ENCODE peak calls at places on chromosome 17, in five cellular contexts. E is stimulated activated CD8-positive, alpha-beta memory T cell treated with anti-CD3 and anti-CD28 coated beads, Interleukin-7, amount 100 ng/mL, for 24 hours; R is T-helper 17 cell; L is NCI-H774; I is GM12878. U is an unnamed sample.

GRCh38 chr17:65666869-65667268 is 105.4 kb upstream of the AXIN2 start:
- DNase-seq in E (no peak), R (no peak), L (no peak), I (no peak), U (no peak)

GRCh38 chr17:59914274-59914854 is 21.4 kb downstream of the RPS6KB1 start:
- DNase-seq in E (no peak), R (no peak), L (peak), I (no peak), U (no peak)

GRCh38 chr17:41773190-41773588 is 13.3 kb downstream of the JUP start:
- DNase-seq in E (no peak), R (no peak), L (no peak), I (no peak), U (no peak)

GRCh38 chr17:79341816-79342215 is 267.2 kb downstream of the ENGASE start:
- DNase-seq in E (no peak), R (no peak), L (no peak), I (no peak), U (no peak)

GRCh38 chr17:4327638-4328037 is 38.8 kb downstream of the UBE2G1 start:
- DNase-seq in E (no peak), R (no peak), L (no peak), I (no peak), U (no peak)

GRCh38 chr17:78915872-78916632 is 9.1 kb downstream of the TIMP2 start:
- DNase-seq in E (no peak), R (no peak), L (no peak), I (no peak), U (peak)

GRCh38 chr17:49297141-49297540 is 64.9 kb downstream of the ZNF652 start:
- DNase-seq in E (no peak), R (no peak), L (no peak), I (no peak), U (no peak)

GRCh38 chr17:67657596-67657995 is 60.1 kb upstream of the NOL11 start:
- DNase-seq in E (no peak), R (no peak), L (no peak), I (no peak), U (no peak)

GRCh38 chr17:50169121-50169764 is 3.4 kb downstream of the SGCA start:
- DNase-seq in E (no peak), R (peak), L (peak), I (peak), U (no peak)

GRCh38 chr17:49746791-49747490 is 17.0 kb downstream of the FAM117A start:
- DNase-seq in E (no peak), R (no peak), L (no peak), I (peak), U (no peak)

GRCh38 chr17:80216473-80217456 is 3.4 kb downstream of the SGSH start:
- DNase-seq in E (no peak), R (no peak), L (no peak), I (no peak), U (no peak)

GRCh38 chr17:14198013-14198412 is 38.6 kb downstream of the CDRT15 start:
- DNase-seq in E (no peak), R (no peak), L (peak), I (no peak), U (no peak)

GRCh38 chr17:71071837-71072236 is 902.5 kb downstream of the KCNJ2 start:
- DNase-seq in E (no peak), R (no peak), L (no peak), I (no peak), U (no peak)

GRCh38 chr17:82791532-82791931 is 39.7 kb downstream of the TBCD start:
- DNase-seq in E (no peak), R (no peak), L (no peak), I (no peak), U (no peak)

GRCh38 chr17:81340606-81341346 is 45.7 kb upstream of the SLC38A10 start:
- DNase-seq in E (no peak), R (no peak), L (no peak), I (no peak), U (no peak)

GRCh38 chr17:68514809-68515208 is 2.6 kb downstream of the PRKAR1A start:
- DNase-seq in E (no peak), R (no peak), L (no peak), I (no peak), U (no peak)

GRCh38 chr17:71455219-71455618 is 665.6 kb upstream of the SOX9 start:
- DNase-seq in E (no peak), R (no peak), L (no peak), I (no peak), U (no peak)

GRCh38 chr17:38590988-38591758 is 14.6 kb downstream of the SRCIN1 start:
- DNase-seq in E (no peak), R (no peak), L (no peak), I (no peak), U (peak)

GRCh38 chr17:27529230-27529796 is 73.1 kb downstream of the KSR1 start:
- DNase-seq in E (no peak), R (no peak), L (peak), I (no peak), U (peak)

GRCh38 chr17:70072900-70073299 is 2.1 kb upstream of the KCNJ16 start:
- DNase-seq in E (no peak), R (no peak), L (no peak), I (no peak), U (no peak)

GRCh38 chr17:57783338-57783742 is 38.2 kb upstream of the CCDC182 start:
- DNase-seq in E (peak), R (peak), L (peak), I (no peak), U (no peak)

GRCh38 chr17:11899494-11899893 is 97.8 kb downstream of the ZNF18 start:
- DNase-seq in E (no peak), R (no peak), L (no peak), I (no peak), U (no peak)

GRCh38 chr17:73302189-73302588 is 9.6 kb downstream of the CDC42EP4 start:
- DNase-seq in E (no peak), R (no peak), L (no peak), I (no peak), U (no peak)

GRCh38 chr17:17696075-17696474 is 14.8 kb downstream of the RAI1 start:
- DNase-seq in E (no peak), R (no peak), L (no peak), I (no peak), U (no peak)

GRCh38 chr17:6269474-6269873 is 165.4 kb downstream of the AIPL1 start:
- DNase-seq in E (no peak), R (no peak), L (no peak), I (no peak), U (no peak)

GRCh38 chr17:57648720-57649119 is 96.4 kb downstream of the CCDC182 start:
- DNase-seq in E (no peak), R (no peak), L (no peak), I (no peak), U (no peak)

GRCh38 chr17:1730345-1731193 is 6.1 kb downstream of the WDR81 start:
- DNase-seq in E (no peak), R (no peak), L (no peak), I (no peak), U (no peak)